ENCODE peak calls at places on chromosomes 11 and 22, in seven cellular contexts. One of them, this sample, is unnamed.
A peak's percentile ranks its signal among the peaks of the same experiment; 100 is the strongest.

GRCh38 chr11:20670932-20671403 is 1.6 kb downstream of the NELL1 start:
- DNase-seq in effector memory CD4-positive, alpha-beta T cell: no peak
- DNase-seq in IMR-90: no peak
- DNase-seq in CD8-positive, alpha-beta T cell: no peak
- DNase-seq in fibroblast of lung: no peak
- DNase-seq in ovary: no peak
- DNase-seq in K562: no peak
- DNase-seq in this sample: no peak

GRCh38 chr11:117189191-117189940 is 9.8 kb upstream of the TAGLN start:
- DNase-seq in IMR-90: no peak
- DNase-seq in ovary: peak; percentile 14
- DNase-seq in fibroblast of lung: no peak
- DNase-seq in effector memory CD4-positive, alpha-beta T cell: no peak
- DNase-seq in K562: no peak
- DNase-seq in CD8-positive, alpha-beta T cell: no peak
- DNase-seq in this sample: peak; percentile 78

GRCh38 chr11:119783466-119784400 is 54.7 kb upstream of the NECTIN1 start:
- DNase-seq in ovary: no peak
- DNase-seq in fibroblast of lung: peak; percentile 70
- DNase-seq in IMR-90: no peak
- DNase-seq in effector memory CD4-positive, alpha-beta T cell: no peak
- DNase-seq in K562: no peak
- DNase-seq in CD8-positive, alpha-beta T cell: no peak
- DNase-seq in this sample: peak; percentile 38

GRCh38 chr11:119222308-119222707 is 16.2 kb downstream of the CBL start:
- DNase-seq in effector memory CD4-positive, alpha-beta T cell: no peak
- DNase-seq in K562: no peak
- DNase-seq in CD8-positive, alpha-beta T cell: no peak
- DNase-seq in IMR-90: peak; percentile 81
- DNase-seq in ovary: no peak
- DNase-seq in fibroblast of lung: peak; percentile 58
- DNase-seq in this sample: no peak

GRCh38 chr22:37918149-37918548 is 12.1 kb downstream of the MICALL1 start:
- DNase-seq in fibroblast of lung: no peak
- DNase-seq in IMR-90: no peak
- DNase-seq in K562: no peak
- DNase-seq in ovary: no peak
- DNase-seq in effector memory CD4-positive, alpha-beta T cell: no peak
- DNase-seq in CD8-positive, alpha-beta T cell: no peak
- DNase-seq in this sample: no peak

GRCh38 chr11:131579932-131580387 is 209.5 kb downstream of the NTM start:
- DNase-seq in effector memory CD4-positive, alpha-beta T cell: no peak
- DNase-seq in ovary: no peak
- DNase-seq in IMR-90: peak; percentile 40
- DNase-seq in fibroblast of lung: peak; percentile 97
- DNase-seq in CD8-positive, alpha-beta T cell: no peak
- DNase-seq in K562: peak; percentile 42
- DNase-seq in this sample: no peak

GRCh38 chr11:16091862-16092261 is 264.5 kb downstream of the SOX6 start:
- DNase-seq in ovary: no peak
- DNase-seq in CD8-positive, alpha-beta T cell: no peak
- DNase-seq in fibroblast of lung: no peak
- DNase-seq in K562: no peak
- DNase-seq in IMR-90: peak; percentile 16
- DNase-seq in effector memory CD4-positive, alpha-beta T cell: no peak
- DNase-seq in this sample: no peak

GRCh38 chr22:40732996-40733292 is 53.7 kb downstream of the MCHR1 start:
- DNase-seq in CD8-positive, alpha-beta T cell: no peak
- DNase-seq in ovary: no peak
- DNase-seq in IMR-90: no peak
- DNase-seq in fibroblast of lung: no peak
- DNase-seq in effector memory CD4-positive, alpha-beta T cell: no peak
- DNase-seq in K562: no peak
- DNase-seq in this sample: no peak

GRCh38 chr11:73288873-73289707 is 17.0 kb downstream of the P2RY6 start:
- DNase-seq in CD8-positive, alpha-beta T cell: peak; percentile 13
- DNase-seq in ovary: peak; percentile 72
- DNase-seq in fibroblast of lung: peak; percentile 85
- DNase-seq in IMR-90: peak; percentile 65
- DNase-seq in K562: peak; percentile 91
- DNase-seq in effector memory CD4-positive, alpha-beta T cell: peak; percentile 24
- DNase-seq in this sample: peak; percentile 90

GRCh38 chr11:108177570-108177969 is 44.9 kb downstream of the NPAT start:
- DNase-seq in fibroblast of lung: no peak
- DNase-seq in ovary: no peak
- DNase-seq in CD8-positive, alpha-beta T cell: no peak
- DNase-seq in effector memory CD4-positive, alpha-beta T cell: no peak
- DNase-seq in K562: no peak
- DNase-seq in IMR-90: no peak
- DNase-seq in this sample: no peak

GRCh38 chr11:2885017-2885675 is 429 bp downstream of the CDKN1C start:
- DNase-seq in CD8-positive, alpha-beta T cell: no peak
- DNase-seq in effector memory CD4-positive, alpha-beta T cell: peak; percentile 14
- DNase-seq in fibroblast of lung: peak; percentile 47
- DNase-seq in K562: peak; percentile 76
- DNase-seq in IMR-90: peak; percentile 36
- DNase-seq in ovary: peak; percentile 71
- DNase-seq in this sample: peak; percentile 72

DNA sequence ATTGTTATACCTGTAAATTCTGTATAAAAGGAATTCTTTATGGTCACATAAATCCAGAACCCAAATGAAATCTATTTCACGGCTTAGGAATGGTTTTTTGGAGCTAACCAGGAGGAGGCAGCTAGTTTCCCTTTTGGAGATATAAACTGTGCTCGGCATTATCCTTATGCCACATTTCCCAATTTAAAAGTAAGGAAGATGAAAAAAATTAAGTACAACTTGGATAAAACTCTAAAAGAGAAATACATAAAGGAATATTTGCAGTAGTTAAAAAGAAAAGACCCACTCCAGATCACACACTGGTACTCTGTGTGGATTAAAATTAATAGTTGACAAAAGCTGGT is 17.7 kb downstream of the DLAT start:
- DNase-seq in CD8-positive, alpha-beta T cell: no peak
- DNase-seq in fibroblast of lung: no peak
- DNase-seq in IMR-90: no peak
- DNase-seq in effector memory CD4-positive, alpha-beta T cell: no peak
- DNase-seq in ovary: no peak
- DNase-seq in K562: no peak
- DNase-seq in this sample: no peak
- H3K36me3 ChIP-seq in CD8-positive, alpha-beta T cell: peaks cover 32% of the 10 kb centered on the region
- H3K36me3 ChIP-seq in fibroblast of lung: peaks cover 6% of the 10 kb centered on the region
- H3K36me3 ChIP-seq in IMR-90: peaks cover 13% of the 10 kb centered on the region
- H3K36me3 ChIP-seq in effector memory CD4-positive, alpha-beta T cell: peaks cover 26% of the 10 kb centered on the region
- H3K36me3 ChIP-seq in ovary: no peaks in the 10 kb centered on the region
- H3K36me3 ChIP-seq in K562: peaks cover 86% of the 10 kb centered on the region
- H3K36me3 ChIP-seq in this sample: peaks cover 3% of the 10 kb centered on the region

GRCh38 chr11:48103621-48104561 is 112.7 kb upstream of the OR4B1 start:
- DNase-seq in CD8-positive, alpha-beta T cell: no peak
- DNase-seq in K562: no peak
- DNase-seq in ovary: no peak
- DNase-seq in IMR-90: peak; percentile 13
- DNase-seq in fibroblast of lung: peak; percentile 82
- DNase-seq in effector memory CD4-positive, alpha-beta T cell: no peak
- DNase-seq in this sample: no peak

GRCh38 chr11:48105096-48105990 is 111.3 kb upstream of the OR4B1 start:
- DNase-seq in effector memory CD4-positive, alpha-beta T cell: no peak
- DNase-seq in IMR-90: no peak
- DNase-seq in K562: no peak
- DNase-seq in fibroblast of lung: no peak
- DNase-seq in ovary: no peak
- DNase-seq in CD8-positive, alpha-beta T cell: no peak
- DNase-seq in this sample: no peak

GRCh38 chr11:48101958-48102357 is 114.7 kb upstream of the OR4B1 start:
- DNase-seq in fibroblast of lung: no peak
- DNase-seq in IMR-90: no peak
- DNase-seq in effector memory CD4-positive, alpha-beta T cell: no peak
- DNase-seq in ovary: no peak
- DNase-seq in CD8-positive, alpha-beta T cell: no peak
- DNase-seq in K562: no peak
- DNase-seq in this sample: no peak

GRCh38 chr11:48106166-48106565 is 110.4 kb upstream of the OR4B1 start:
- DNase-seq in ovary: no peak
- DNase-seq in effector memory CD4-positive, alpha-beta T cell: no peak
- DNase-seq in K562: no peak
- DNase-seq in IMR-90: no peak
- DNase-seq in fibroblast of lung: no peak
- DNase-seq in CD8-positive, alpha-beta T cell: no peak
- DNase-seq in this sample: no peak

DNA sequence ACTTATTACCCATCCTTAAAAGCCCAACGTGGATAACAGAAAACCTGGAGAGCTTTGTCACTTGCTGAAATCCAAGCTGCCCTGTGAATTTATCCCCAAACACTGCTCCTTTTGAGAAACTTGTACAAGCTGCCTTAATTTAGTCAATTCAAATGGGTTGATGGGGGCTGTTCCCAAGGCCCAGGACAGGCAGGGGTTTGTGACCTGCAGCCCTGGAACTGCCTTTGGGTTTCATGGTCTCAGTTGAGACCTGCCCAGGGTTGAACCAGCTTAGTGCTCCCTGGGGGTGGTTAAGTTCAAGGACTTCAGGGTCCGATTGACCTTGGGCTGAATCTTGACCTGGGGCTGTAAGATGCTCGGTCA is 112.1 kb upstream of the OR4B1 start:
- DNase-seq in K562: no peak
- DNase-seq in fibroblast of lung: no peak
- DNase-seq in effector memory CD4-positive, alpha-beta T cell: no peak
- DNase-seq in ovary: no peak
- DNase-seq in IMR-90: no peak
- DNase-seq in CD8-positive, alpha-beta T cell: no peak
- DNase-seq in this sample: no peak
- H3K27ac ChIP-seq in K562: no peak overlapping the region
- H3K27ac ChIP-seq in fibroblast of lung: no peak overlapping the region
- H3K27ac ChIP-seq in effector memory CD4-positive, alpha-beta T cell: no peak overlapping the region
- H3K27ac ChIP-seq in ovary: no peak overlapping the region
- H3K27ac ChIP-seq in IMR-90: no peak overlapping the region
- H3K27ac ChIP-seq in CD8-positive, alpha-beta T cell: no peak overlapping the region
- H3K27ac ChIP-seq in this sample: no peak overlapping the region

GRCh38 chr22:48223488-48224190 is 1461.2 kb downstream of the TBC1D22A start:
- DNase-seq in effector memory CD4-positive, alpha-beta T cell: no peak
- DNase-seq in ovary: no peak
- DNase-seq in CD8-positive, alpha-beta T cell: no peak
- DNase-seq in fibroblast of lung: no peak
- DNase-seq in K562: no peak
- DNase-seq in IMR-90: no peak
- DNase-seq in this sample: no peak

GRCh38 chr22:48227341-48228018 is 1465.0 kb downstream of the TBC1D22A start:
- DNase-seq in CD8-positive, alpha-beta T cell: no peak
- DNase-seq in effector memory CD4-positive, alpha-beta T cell: no peak
- DNase-seq in K562: no peak
- DNase-seq in IMR-90: no peak
- DNase-seq in fibroblast of lung: no peak
- DNase-seq in ovary: no peak
- DNase-seq in this sample: no peak

GRCh38 chr22:48226026-48227013 is 1463.9 kb downstream of the TBC1D22A start:
- DNase-seq in K562: no peak
- DNase-seq in effector memory CD4-positive, alpha-beta T cell: no peak
- DNase-seq in ovary: no peak
- DNase-seq in fibroblast of lung: no peak
- DNase-seq in IMR-90: no peak
- DNase-seq in CD8-positive, alpha-beta T cell: no peak
- DNase-seq in this sample: no peak

GRCh38 chr22:48222742-48223487 is 1460.5 kb downstream of the TBC1D22A start:
- DNase-seq in effector memory CD4-positive, alpha-beta T cell: no peak
- DNase-seq in ovary: no peak
- DNase-seq in fibroblast of lung: no peak
- DNase-seq in IMR-90: no peak
- DNase-seq in CD8-positive, alpha-beta T cell: no peak
- DNase-seq in K562: no peak
- DNase-seq in this sample: no peak

DNA sequence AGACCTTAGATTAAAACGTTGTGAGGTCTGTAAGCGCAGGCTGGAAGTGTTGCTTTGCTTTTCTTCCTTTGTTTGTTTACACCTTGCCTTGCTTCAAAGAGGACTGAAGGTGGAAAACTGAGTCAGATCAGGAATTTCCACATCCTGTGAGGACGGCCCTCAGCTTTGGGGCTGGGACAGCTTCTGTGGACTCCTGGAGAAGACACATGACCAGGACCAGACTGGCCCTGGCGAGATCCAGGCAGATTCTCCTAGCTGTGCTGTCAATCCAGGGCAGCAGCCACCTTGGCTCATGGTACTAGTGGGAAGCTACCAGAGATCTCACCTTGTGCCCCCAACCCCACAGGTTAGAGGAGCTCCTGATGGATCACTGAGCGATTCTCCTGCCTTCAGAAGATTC is 1461.9 kb downstream of the TBC1D22A start:
- DNase-seq in fibroblast of lung: no peak
- DNase-seq in ovary: no peak
- DNase-seq in effector memory CD4-positive, alpha-beta T cell: no peak
- DNase-seq in IMR-90: no peak
- DNase-seq in CD8-positive, alpha-beta T cell: no peak
- DNase-seq in K562: no peak
- DNase-seq in this sample: no peak
- H3K9me3 ChIP-seq in fibroblast of lung: no peaks in the 10 kb centered on the region
- H3K9me3 ChIP-seq in ovary: no peaks in the 10 kb centered on the region
- H3K9me3 ChIP-seq in effector memory CD4-positive, alpha-beta T cell: no peaks in the 10 kb centered on the region
- H3K9me3 ChIP-seq in IMR-90: peaks cover 50% of the 10 kb centered on the region
- H3K9me3 ChIP-seq in CD8-positive, alpha-beta T cell: no peaks in the 10 kb centered on the region
- H3K9me3 ChIP-seq in K562: no peaks in the 10 kb centered on the region
- H3K9me3 ChIP-seq in this sample: no peaks in the 10 kb centered on the region

GRCh38 chr22:46097268-46097900 is 52.9 kb upstream of the PPARA start:
- DNase-seq in ovary: no peak
- DNase-seq in effector memory CD4-positive, alpha-beta T cell: no peak
- DNase-seq in fibroblast of lung: no peak
- DNase-seq in CD8-positive, alpha-beta T cell: no peak
- DNase-seq in IMR-90: no peak
- DNase-seq in K562: no peak
- DNase-seq in this sample: no peak

GRCh38 chr22:46096051-46096450 is 54.3 kb upstream of the PPARA start:
- DNase-seq in CD8-positive, alpha-beta T cell: no peak
- DNase-seq in IMR-90: no peak
- DNase-seq in fibroblast of lung: no peak
- DNase-seq in effector memory CD4-positive, alpha-beta T cell: no peak
- DNase-seq in ovary: no peak
- DNase-seq in K562: no peak
- DNase-seq in this sample: no peak

GRCh38 chr22:46094676-46095075 is 55.6 kb upstream of the PPARA start:
- DNase-seq in ovary: no peak
- DNase-seq in IMR-90: no peak
- DNase-seq in CD8-positive, alpha-beta T cell: no peak
- DNase-seq in effector memory CD4-positive, alpha-beta T cell: no peak
- DNase-seq in K562: no peak
- DNase-seq in fibroblast of lung: no peak
- DNase-seq in this sample: no peak

GRCh38 chr22:46098525-46099475 is 51.5 kb upstream of the PPARA start:
- DNase-seq in effector memory CD4-positive, alpha-beta T cell: no peak
- DNase-seq in CD8-positive, alpha-beta T cell: no peak
- DNase-seq in IMR-90: no peak
- DNase-seq in ovary: no peak
- DNase-seq in fibroblast of lung: no peak
- DNase-seq in K562: no peak
- DNase-seq in this sample: no peak

DNA sequence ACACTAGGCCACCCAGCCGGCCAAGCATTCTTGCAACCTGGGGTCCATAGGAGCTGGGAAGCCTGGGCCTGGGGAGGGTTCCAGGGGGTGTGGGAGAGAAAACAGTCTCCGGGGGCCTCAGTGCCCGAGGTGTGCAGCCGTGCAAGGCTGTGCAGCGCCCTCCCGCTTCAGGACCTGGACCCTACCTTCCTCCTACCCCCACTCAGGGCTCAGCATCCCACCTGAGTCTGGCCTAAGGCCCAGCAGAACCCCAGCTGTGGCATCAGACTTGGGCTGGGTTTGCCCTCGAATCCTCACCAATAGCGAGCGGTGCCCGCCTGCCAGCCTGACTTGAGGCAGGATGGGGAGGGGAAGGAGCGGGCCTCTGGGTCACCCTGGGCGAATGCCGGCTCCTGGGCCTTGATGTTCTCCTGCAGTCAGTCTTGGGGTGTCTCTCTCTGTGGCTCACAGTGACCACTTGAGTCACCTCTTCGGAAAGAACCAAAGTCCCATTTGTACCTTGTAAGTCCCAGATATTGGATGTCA is 53.6 kb upstream of the PPARA start:
- DNase-seq in fibroblast of lung: no peak
- DNase-seq in effector memory CD4-positive, alpha-beta T cell: no peak
- DNase-seq in CD8-positive, alpha-beta T cell: no peak
- DNase-seq in K562: no peak
- DNase-seq in IMR-90: no peak
- DNase-seq in ovary: no peak
- DNase-seq in this sample: no peak
- H3K36me3 ChIP-seq in fibroblast of lung: peaks cover 59% of the 10 kb centered on the region
- H3K36me3 ChIP-seq in effector memory CD4-positive, alpha-beta T cell: peaks cover 16% of the 10 kb centered on the region
- H3K36me3 ChIP-seq in CD8-positive, alpha-beta T cell: no peaks in the 10 kb centered on the region
- H3K36me3 ChIP-seq in K562: peaks cover 5% of the 10 kb centered on the region
- H3K36me3 ChIP-seq in IMR-90: peaks cover 54% of the 10 kb centered on the region
- H3K36me3 ChIP-seq in ovary: no peaks in the 10 kb centered on the region
- H3K36me3 ChIP-seq in this sample: no peaks in the 10 kb centered on the region